ENCODE peak calls at places on chromosomes 7 and 10, in seven cellular contexts. R, X, L, N, D, I and H are unnamed samples.

GRCh38 chr7:88205179-88205578 is 14.7 kb downstream of the SRI start:
- DNase-seq in R (no peak), X (no peak), L (no peak), N (no peak), D (no peak), I (no peak), H (no peak)

GRCh38 chr7:69871213-69871885 is 273.1 kb downstream of the AUTS2 start:
- DNase-seq in R (no peak), X (peak; percentile 65), L (no peak), N (peak; percentile 70), D (no peak), I (no peak), H (no peak)

GRCh38 chr10:126977216-126977615 is 72.0 kb downstream of the DOCK1 start:
- DNase-seq in R (no peak), X (no peak), L (no peak), N (no peak), D (no peak), I (no peak), H (no peak)

GRCh38 chr10:71774916-71775702 is 1.8 kb upstream of the VSIR start:
- DNase-seq in R (no peak), X (no peak), L (no peak), N (no peak), D (no peak), I (peak; percentile 53), H (no peak)

GRCh38 chr7:154835924-154836529 is 166.9 kb downstream of the PAXIP1 start:
- DNase-seq in R (no peak), X (no peak), L (no peak), N (no peak), D (no peak), I (peak; percentile 65), H (no peak)

GRCh38 chr7:122885583-122886356 is 490 bp downstream of the CADPS2 start:
- DNase-seq in R (peak; percentile 50), X (peak; percentile 56), L (peak; percentile 83), N (peak; percentile 17), D (peak; percentile 51), I (no peak), H (no peak)

GRCh38 chr7:12456506-12456905 is 52.8 kb upstream of the VWDE start:
- DNase-seq in R (no peak), X (no peak), L (no peak), N (no peak), D (no peak), I (no peak), H (no peak)

GRCh38 chr10:76113952-76114351 is 682.5 kb downstream of the LRMDA start:
- DNase-seq in R (no peak), X (no peak), L (peak; percentile 38), N (no peak), D (no peak), I (no peak), H (no peak)

GRCh38 chr7:159138508-159138907 is 6.2 kb downstream of the VIPR2 start:
- DNase-seq in R (no peak), X (no peak), L (no peak), N (no peak), D (no peak), I (no peak), H (no peak)

GRCh38 chr10:49798275-49798674 is 36.2 kb upstream of the OGDHL start:
- DNase-seq in R (no peak), X (no peak), L (no peak), N (no peak), D (no peak), I (no peak), H (no peak)

GRCh38 chr10:129658673-129659072 is 191.6 kb downstream of the MGMT start:
- DNase-seq in R (no peak), X (no peak), L (peak; percentile 71), N (no peak), D (no peak), I (peak; percentile 30), H (no peak)

GRCh38 chr10:11208908-11209809 is 191.5 kb downstream of the CELF2 start:
- DNase-seq in R (no peak), X (no peak), L (no peak), N (no peak), D (no peak), I (no peak), H (peak; percentile 78)

GRCh38 chr7:88835147-88835728 is 39.7 kb upstream of the TEX47 start:
- DNase-seq in R (no peak), X (peak; percentile 26), L (peak; percentile 49), N (peak; percentile 4), D (no peak), I (peak; percentile 33), H (no peak)

GRCh38 chr7:33392143-33392542 is 262.8 kb downstream of the BBS9 start:
- DNase-seq in R (no peak), X (no peak), L (no peak), N (no peak), D (no peak), I (no peak), H (no peak)

GRCh38 chr10:18179901-18180300 is 39.7 kb downstream of the CACNB2 start:
- DNase-seq in R (no peak), X (peak; percentile 79), L (no peak), N (peak; percentile 62), D (peak; percentile 43), I (no peak), H (no peak)

GRCh38 chr7:24713850-24714675 is 43.2 kb downstream of the GSDME start:
- DNase-seq in R (no peak), X (no peak), L (peak; percentile 0), N (no peak), D (no peak), I (no peak), H (no peak)

GRCh38 chr7:105787071-105787470 is 89.3 kb downstream of the ATXN7L1 start:
- DNase-seq in R (no peak), X (no peak), L (no peak), N (no peak), D (no peak), I (no peak), H (no peak)

GRCh38 chr7:142711722-142712616 is 37.3 kb upstream of the PRSS1 start:
- DNase-seq in R (peak; percentile 62), X (peak; percentile 40), L (peak; percentile 36), N (peak; percentile 23), D (peak; percentile 51), I (peak; percentile 74), H (peak; percentile 62)

GRCh38 chr7:69880848-69881247 is 282.6 kb downstream of the AUTS2 start:
- DNase-seq in R (no peak), X (no peak), L (no peak), N (no peak), D (no peak), I (peak; percentile 25), H (no peak)

GRCh38 chr10:103836776-103837344 is 18.5 kb downstream of the SH3PXD2A start:
- DNase-seq in R (no peak), X (no peak), L (no peak), N (no peak), D (no peak), I (no peak), H (no peak)

GRCh38 chr7:133770863-133771492 is 356.2 kb upstream of the LRGUK start:
- DNase-seq in R (no peak), X (peak; percentile 65), L (no peak), N (peak; percentile 22), D (no peak), I (no peak), H (no peak)

GRCh38 chr7:29035044-29035740 is 77.1 kb upstream of the TRIL start:
- DNase-seq in R (no peak), X (peak; percentile 85), L (no peak), N (peak; percentile 68), D (no peak), I (no peak), H (peak; percentile 48)

GRCh38 chr10:74932648-74933047 is 106.2 kb downstream of the KAT6B start:
- DNase-seq in R (peak; percentile 54), X (no peak), L (no peak), N (peak; percentile 44), D (peak; percentile 64), I (no peak), H (no peak)

GRCh38 chr7:92797693-92798092 is 38.7 kb downstream of the CDK6 start:
- DNase-seq in R (no peak), X (no peak), L (no peak), N (peak; percentile 33), D (no peak), I (no peak), H (peak; percentile 37)

GRCh38 chr7:56086761-56087160 is 6.0 kb downstream of the PHKG1 start:
- DNase-seq in R (no peak), X (no peak), L (no peak), N (no peak), D (no peak), I (no peak), H (no peak)

GRCh38 chr10:132141076-132141475 is 45.7 kb upstream of the DPYSL4 start:
- DNase-seq in R (no peak), X (no peak), L (no peak), N (no peak), D (no peak), I (no peak), H (no peak)

GRCh38 chr7:116967983-116968382 is 14.7 kb downstream of the ST7 start:
- DNase-seq in R (no peak), X (no peak), L (no peak), N (no peak), D (no peak), I (no peak), H (no peak)

GRCh38 chr10:60937784-60938654 is 6.0 kb downstream of the RHOBTB1 start:
- DNase-seq in R (no peak), X (peak; percentile 59), L (no peak), N (peak; percentile 75), D (no peak), I (no peak), H (no peak)

GRCh38 chr10:132959296-132959961 is 17.1 kb upstream of the CFAP46 start:
- DNase-seq in R (peak; percentile 34), X (no peak), L (no peak), N (no peak), D (no peak), I (no peak), H (no peak)

GRCh38 chr7:36208406-36208805 is 55.4 kb downstream of the EEPD1 start:
- DNase-seq in R (no peak), X (no peak), L (no peak), N (no peak), D (no peak), I (no peak), H (no peak)

GRCh38 chr7:55065511-55066229 is 46.9 kb downstream of the EGFR start:
- DNase-seq in R (no peak), X (peak; percentile 92), L (peak; percentile 34), N (peak; percentile 91), D (no peak), I (no peak), H (no peak)
- TF ChIP-seq CTCF in R (no peak), X (no peak), L (no peak), N (peak; percentile 52), D (no peak), I (no peak), H (no peak)

GRCh38 chr7:31056775-31057346 is 4.8 kb downstream of the ADCYAP1R1 start:
- DNase-seq in R (no peak), X (no peak), L (no peak), N (no peak), D (no peak), I (no peak), H (no peak)
- TF ChIP-seq CTCF in R (no peak), X (no peak), L (peak; percentile 32), N (no peak), D (no peak), I (no peak), H (no peak)

GRCh38 chr10:829241-829640 is 102.3 kb downstream of the LARP4B start:
- DNase-seq in R (no peak), X (no peak), L (no peak), N (no peak), D (no peak), I (no peak), H (no peak)
- TF ChIP-seq CTCF in R (no peak), X (no peak), L (no peak), N (no peak), D (no peak), I (no peak), H (no peak)

GRCh38 chr7:74051629-74052410 is 23.8 kb downstream of the ELN start:
- DNase-seq in R (no peak), X (no peak), L (peak; percentile 66), N (no peak), D (no peak), I (peak; percentile 52), H (peak; percentile 31)
- TF ChIP-seq CTCF in R (no peak), X (peak; percentile 31), L (peak; percentile 34), N (peak; percentile 38), D (no peak), I (peak; percentile 56), H (no peak)